ENCODE peak calls at places on chromosomes 5 and 9, in eight cellular contexts. L is Kasumi-1; N is G401; A is ELF-1; D is germinal center; K is activated naive CD8-positive, alpha-beta T cell treated with anti-CD3 and anti-CD28 coated beads for 36 hours; G is T-helper 1 cell; X is anterior cingulate cortex. B is an unnamed sample.

GRCh38 chr9:97571664-97572063 is 61.5 kb downstream of the TSTD2 start:
- DNase-seq in L (no peak), N (peak; percentile 33), A (peak; percentile 37), D (no peak), K (no peak), G (no peak), X (no peak), B (no peak)

GRCh38 chr5:154478224-154478565 is at the start of gene HAND1:
- DNase-seq in L (no peak), N (no peak), A (peak; percentile 98), D (no peak), K (no peak), G (no peak), X (no peak), B (peak; percentile 38)

GRCh38 chr5:61599370-61600140 is 267.5 kb downstream of the ZSWIM6 start:
- DNase-seq in L (peak; percentile 3), N (peak; percentile 19), A (no peak), D (no peak), K (no peak), G (no peak), X (no peak), B (peak; percentile 24)

GRCh38 chr5:2695200-2695891 is 56.1 kb downstream of the IRX2 start:
- DNase-seq in L (no peak), N (no peak), A (no peak), D (no peak), K (no peak), G (no peak), X (no peak), B (peak; percentile 27)

GRCh38 chr5:179115307-179115706 is 55.1 kb downstream of the ZNF354C start:
- DNase-seq in L (no peak), N (no peak), A (no peak), D (no peak), K (no peak), G (no peak), X (no peak), B (no peak)

GRCh38 chr9:133707065-133707760 is 30.9 kb downstream of the SARDH start:
- DNase-seq in L (no peak), N (no peak), A (no peak), D (no peak), K (no peak), G (no peak), X (no peak), B (peak; percentile 55)

GRCh38 chr9:87880683-87881082 is 2.0 kb upstream of the SPATA31E1 start:
- DNase-seq in L (no peak), N (no peak), A (no peak), D (no peak), K (no peak), G (no peak), X (no peak), B (no peak)

GRCh38 chr9:134258828-134259546 is 67.3 kb upstream of the RXRA start:
- DNase-seq in L (no peak), N (peak; percentile 26), A (no peak), D (no peak), K (no peak), G (no peak), X (no peak), B (no peak)

GRCh38 chr5:137310051-137310730 is 188.9 kb downstream of the SPOCK1 start:
- DNase-seq in L (no peak), N (peak; percentile 66), A (no peak), D (no peak), K (no peak), G (no peak), X (no peak), B (peak; percentile 98)

GRCh38 chr5:133735346-133735745 is 123.0 kb upstream of the FSTL4 start:
- DNase-seq in L (no peak), N (no peak), A (peak; percentile 13), D (no peak), K (no peak), G (no peak), X (no peak), B (peak; percentile 19)